ENCODE peak calls at places on chromosomes 11 and 22, in six cellular contexts. F is SK-N-SH, I is endothelial cell of umbilical vein, D is neural progenitor cell, V is Karpas-422, A is fibroblast of lung. X is an unnamed sample. For H3K27me3 and H3K9me3, the result is how much of the 10 kb centered on the place peaks cover.

GRCh38 chr11:2525166-2525861 is 80.5 kb downstream of the KCNQ1 start:
- DNase-seq in V (no peak), F (no peak), D (no peak), A (no peak), I (no peak), X (no peak)

GRCh38 chr11:12721816-12722604 is 47.8 kb downstream of the TEAD1 start:
- DNase-seq in A (no peak), I (no peak), V (no peak), D (no peak), F (no peak), X (no peak)

GRCh38 chr11:34654491-34655334 is 33.8 kb downstream of the EHF start:
- DNase-seq in F (no peak), V (no peak), I (no peak), A (peak), D (no peak), X (peak)

GRCh38 chr11:118607401-118608267 is at the start of gene PHLDB1:
- DNase-seq in D (peak), A (peak), F (peak), I (peak), V (no peak), X (peak)

GRCh38 chr22:23850136-23850611 is 7.5 kb upstream of the SLC2A11 start:
- DNase-seq in I (no peak), V (no peak), D (no peak), A (no peak), F (no peak), X (no peak)

GRCh38 chr22:41979423-41980250 is 10.4 kb downstream of the SEPTIN3 start:
- DNase-seq in I (no peak), F (no peak), A (no peak), V (no peak), D (no peak), X (no peak)

GRCh38 chr11:993141-993540 is 43.4 kb downstream of the MUC6 start:
- DNase-seq in D (no peak), F (no peak), A (no peak), V (no peak), I (no peak), X (no peak)

GRCh38 chr11:120881591-120881990 is 142.3 kb upstream of the TBCEL start:
- DNase-seq in A (peak), I (no peak), F (no peak), D (no peak), V (no peak), X (no peak)

GRCh38 chr22:31343235-31344191 is 2.6 kb downstream of the PATZ1 start:
- DNase-seq in I (peak), V (peak), F (peak), D (peak), A (no peak), X (peak)

GRCh38 chr11:35740061-35740824 is 77.7 kb downstream of the TRIM44 start:
- DNase-seq in V (no peak), I (no peak), F (no peak), D (no peak), A (no peak), X (no peak)

GRCh38 chr11:79042824-79043223 is 398.0 kb downstream of the TENM4 start:
- DNase-seq in D (no peak), I (no peak), A (no peak), V (peak), F (no peak), X (no peak)

GRCh38 chr11:48013269-48013901 is 33.0 kb downstream of the PTPRJ start:
- DNase-seq in F (no peak), I (peak), D (no peak), A (peak), V (peak), X (peak)

GRCh38 chr11:67451658-67451976 is 912 bp downstream of the GPR152 start:
- DNase-seq in I (no peak), F (no peak), V (no peak), A (no peak), D (no peak), X (no peak)

GRCh38 chr11:104727095-104727494 is 171.2 kb downstream of the CASP12 start:
- DNase-seq in V (no peak), I (no peak), D (no peak), F (no peak), A (no peak), X (no peak)

GRCh38 chr11:119404872-119405271 is 18.1 kb downstream of the THY1 start:
- DNase-seq in D (no peak), V (no peak), F (no peak), I (no peak), A (peak), X (no peak)

GRCh38 chr22:21626735-21627469 is 2.9 kb downstream of the YDJC start:
- DNase-seq in A (no peak), F (no peak), D (no peak), V (no peak), I (no peak), X (no peak)

GRCh38 chr11:14373941-14374646 is 15.1 kb upstream of the RRAS2 start:
- DNase-seq in F (no peak), A (peak), I (peak), D (no peak), V (no peak), X (no peak)

GRCh38 chr11:82733444-82734119 is at the start of gene FAM181B:
- DNase-seq in F (peak), D (peak), I (peak), V (no peak), A (peak), X (peak)

GRCh38 chr11:115528217-115528616 is 24.0 kb upstream of the CADM1 start:
- DNase-seq in D (peak), V (no peak), A (no peak), F (no peak), I (no peak), X (peak)

GRCh38 chr22:17007257-17007656 is 765 bp downstream of the GAB4 start:
- DNase-seq in I (no peak), F (no peak), A (no peak), V (no peak), D (no peak), X (no peak)

DNA sequence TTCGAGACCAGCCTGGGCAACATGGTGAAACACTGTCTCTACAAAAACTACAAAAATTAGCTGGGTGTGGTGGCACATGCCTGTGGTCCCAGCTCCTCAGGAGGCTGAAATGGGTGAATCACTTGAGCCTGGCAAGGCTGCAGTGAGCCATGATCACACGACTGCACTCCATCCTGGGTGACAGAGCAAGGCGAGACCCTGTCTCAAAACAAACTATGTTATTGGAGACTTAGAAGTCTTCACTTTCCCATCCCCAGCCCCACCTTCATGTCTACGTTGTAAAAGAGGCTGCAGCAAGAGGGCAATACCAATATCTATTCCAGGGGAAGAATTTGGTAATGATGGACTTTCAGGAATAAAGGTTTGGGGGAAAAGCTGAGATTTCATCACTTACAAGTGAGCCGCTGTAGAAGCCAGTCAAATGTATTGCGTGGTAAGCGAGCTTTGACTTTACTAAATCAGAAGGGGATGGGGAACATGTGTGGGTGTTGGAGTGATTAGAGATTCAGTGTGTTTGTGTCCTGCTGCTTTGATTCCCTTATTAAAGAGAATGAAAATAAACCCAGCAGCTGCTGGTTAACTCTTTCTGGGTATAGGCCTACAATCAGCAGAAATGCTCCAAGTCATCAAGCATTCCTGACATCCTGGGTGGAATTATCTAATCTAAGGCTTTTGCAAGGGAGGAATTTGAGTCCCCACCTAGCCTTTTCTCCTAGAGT is 53.7 kb downstream of the UBASH3B start:
- DNase-seq in I (no peak), F (no peak), V (no peak), D (no peak), A (peak), X (no peak)
- H3K27me3 ChIP-seq in I (under half), F (under half), V (under half), D (under half), A (under half), X (under half)

GRCh38 chr11:123434911-123435310 is 4.8 kb downstream of the GRAMD1B start:
- DNase-seq in V (no peak), I (no peak), F (no peak), D (peak), A (no peak), X (no peak)
- H3K4me2 ChIP-seq in V (no peak), I (no peak), F (no peak), D (peak), A (no peak), X (no peak)

GRCh38 chr22:48434156-48434867 is 1393.4 kb downstream of the BRD1 start:
- DNase-seq in A (no peak), I (no peak), V (no peak), F (no peak), D (no peak), X (no peak)
- H3K9me3 ChIP-seq in A (under half), I (under half), V (under half), F (under half), D (under half), X (under half)

DNA sequence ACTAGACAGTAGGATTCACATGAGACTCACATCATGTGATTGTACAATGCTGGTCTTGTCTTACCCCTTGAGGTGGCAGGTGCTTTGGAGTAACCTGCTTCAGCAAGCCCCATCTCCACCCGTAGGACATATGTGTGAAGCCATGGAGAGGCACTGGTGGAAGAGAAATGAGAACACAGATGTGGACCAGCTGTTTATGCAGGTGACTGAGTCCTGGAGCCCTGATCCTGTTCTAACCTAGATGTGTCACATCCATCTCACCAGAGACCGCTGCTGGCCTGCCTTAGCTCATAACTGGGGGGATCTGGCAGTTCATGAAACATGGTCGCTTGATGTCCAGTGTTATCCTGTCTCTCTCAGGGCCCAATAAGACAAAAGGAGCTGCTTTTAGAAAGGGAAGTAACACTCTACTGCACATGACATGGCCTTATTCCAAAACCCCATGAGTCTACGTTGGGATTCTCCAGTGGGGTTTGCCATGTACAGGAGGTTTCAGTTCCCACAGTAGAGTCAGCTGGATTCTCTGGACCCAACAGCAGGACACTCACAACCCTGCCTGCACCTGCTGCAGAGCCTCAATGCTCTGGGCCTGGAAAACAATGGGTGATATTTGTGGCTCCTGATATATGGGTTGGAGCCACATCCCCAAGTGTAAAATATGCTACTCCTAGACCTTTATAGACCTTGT is 62.0 kb downstream of the GGTLC2 start:
- DNase-seq in D (no peak), A (no peak), I (no peak), V (no peak), F (no peak), X (no peak)
- H3K27me3 ChIP-seq in D (half or more), A (under half), I (under half), V (under half), F (under half), X (under half)